ENCODE peak calls at places on chromosome 14, in four cellular contexts. F, P, E and W are unnamed samples.

GRCh38 chr14:101048766-101049165 is 145.2 kb upstream of the RTL1 start:
- DNase-seq in F (no peak), P (no peak), E (no peak), W (no peak)

GRCh38 chr14:101198398-101199027 is 295.0 kb upstream of the RTL1 start:
- DNase-seq in F (no peak), P (no peak), E (no peak), W (no peak)

GRCh38 chr14:104384776-104385071 is 194.8 kb upstream of the C14orf180 start:
- DNase-seq in F (no peak), P (no peak), E (no peak), W (no peak)

GRCh38 chr14:33516898-33517436 is 433.9 kb downstream of the EGLN3 start:
- DNase-seq in F (no peak), P (no peak), E (no peak), W (no peak)

GRCh38 chr14:67975429-67975828 is 155.8 kb downstream of the RAD51B start:
- DNase-seq in F (no peak), P (no peak), E (no peak), W (no peak)

GRCh38 chr14:39563361-39563760 is 131.1 kb upstream of the FBXO33 start:
- DNase-seq in F (no peak), P (no peak), E (no peak), W (no peak)

GRCh38 chr14:106286697-106287290 is 760.4 kb downstream of the TMEM121 start:
- DNase-seq in F (no peak), P (no peak), E (peak), W (no peak)

GRCh38 chr14:102513899-102514772 is 4.6 kb upstream of the ANKRD9 start:
- DNase-seq in F (no peak), P (no peak), E (no peak), W (no peak)

GRCh38 chr14:50001146-50001998 is 108.5 kb downstream of the ARF6 start:
- DNase-seq in F (peak), P (peak), E (peak), W (peak)

GRCh38 chr14:21529515-21529914 is 3.4 kb upstream of the SALL2 start:
- DNase-seq in F (no peak), P (no peak), E (no peak), W (no peak)